ENCODE peak calls at places on chromosomes 6 and 20, in five cellular contexts. A is tibial nerve, Z is sigmoid colon, K is testis, O is left ventricle myocardium inferior. Q is an unnamed sample. For H3K27me3, the result is how much of the 10 kb centered on the place peaks cover.

GRCh38 chr20:40294175-40294574 is 394.9 kb downstream of the MAFB start:
- DNase-seq in A (peak), K (no peak), Z (no peak), O (no peak), Q (no peak)

GRCh38 chr6:142878407-142878806 is 66.6 kb downstream of the HIVEP2 start:
- DNase-seq in Z (no peak), A (no peak), O (no peak), K (no peak), Q (no peak)

GRCh38 chr6:30097902-30098606 is 14.8 kb downstream of the TRIM31 start:
- DNase-seq in O (no peak), K (no peak), A (no peak), Z (no peak), Q (no peak)

GRCh38 chr20:53527196-53527595 is 66.4 kb downstream of the ZNF217 start:
- DNase-seq in A (no peak), Z (no peak), K (no peak), O (no peak), Q (no peak)

GRCh38 chr20:63635431-63636141 is 8.7 kb upstream of the GMEB2 start:
- DNase-seq in K (no peak), Z (no peak), A (no peak), O (no peak), Q (no peak)

GRCh38 chr6:4125933-4126864 is 9.2 kb downstream of the ECI2 start:
- DNase-seq in K (no peak), A (peak), O (no peak), Z (no peak), Q (peak)

GRCh38 chr20:50163570-50164317 is 10.2 kb upstream of the PEDS1 start:
- DNase-seq in K (no peak), A (peak), Z (peak), O (peak), Q (no peak)

GRCh38 chr6:2765896-2766766 is 938 bp downstream of the WRNIP1 start:
- DNase-seq in Z (peak), K (peak), O (peak), A (no peak), Q (no peak)

GRCh38 chr6:150599199-150600002 is at the start of gene PLEKHG1:
- DNase-seq in A (peak), Z (peak), O (peak), K (peak), Q (no peak)

GRCh38 chr6:3341467-3341866 is 82.7 kb downstream of the PSMG4 start:
- DNase-seq in O (no peak), A (peak), Z (peak), K (no peak), Q (peak)

GRCh38 chr20:22106308-22106938 is 401.0 kb downstream of the PAX1 start:
- DNase-seq in O (no peak), K (peak), A (peak), Z (no peak), Q (no peak)

GRCh38 chr6:108365488-108365887 is 70.6 kb downstream of the AFG1L start:
- DNase-seq in A (no peak), Z (no peak), O (no peak), K (no peak), Q (no peak)

GRCh38 chr6:44265843-44266233 is 487 bp upstream of the NFKBIE start:
- DNase-seq in O (no peak), Z (no peak), K (no peak), A (no peak), Q (no peak)

GRCh38 chr6:125779924-125780539 is 10.7 kb upstream of the NCOA7 start:
- DNase-seq in O (peak), A (peak), Z (peak), K (peak), Q (peak)
- H3K4me3 ChIP-seq in O (peak), A (peak), Z (peak), K (peak), Q (peak)

GRCh38 chr20:61879694-61880093 is 186.0 kb downstream of the TAF4 start:
- DNase-seq in O (no peak), Z (no peak), K (no peak), A (no peak), Q (no peak)

GRCh38 chr20:61877776-61878477 is 187.8 kb downstream of the TAF4 start:
- DNase-seq in O (no peak), K (no peak), A (no peak), Z (no peak), Q (no peak)

GRCh38 chr20:61877331-61877730 is 188.3 kb downstream of the TAF4 start:
- DNase-seq in Z (no peak), A (no peak), K (no peak), O (no peak), Q (no peak)

GRCh38 chr20:61879303-61879620 is 186.4 kb downstream of the TAF4 start:
- DNase-seq in K (no peak), A (no peak), Z (no peak), O (no peak), Q (no peak)

DNA sequence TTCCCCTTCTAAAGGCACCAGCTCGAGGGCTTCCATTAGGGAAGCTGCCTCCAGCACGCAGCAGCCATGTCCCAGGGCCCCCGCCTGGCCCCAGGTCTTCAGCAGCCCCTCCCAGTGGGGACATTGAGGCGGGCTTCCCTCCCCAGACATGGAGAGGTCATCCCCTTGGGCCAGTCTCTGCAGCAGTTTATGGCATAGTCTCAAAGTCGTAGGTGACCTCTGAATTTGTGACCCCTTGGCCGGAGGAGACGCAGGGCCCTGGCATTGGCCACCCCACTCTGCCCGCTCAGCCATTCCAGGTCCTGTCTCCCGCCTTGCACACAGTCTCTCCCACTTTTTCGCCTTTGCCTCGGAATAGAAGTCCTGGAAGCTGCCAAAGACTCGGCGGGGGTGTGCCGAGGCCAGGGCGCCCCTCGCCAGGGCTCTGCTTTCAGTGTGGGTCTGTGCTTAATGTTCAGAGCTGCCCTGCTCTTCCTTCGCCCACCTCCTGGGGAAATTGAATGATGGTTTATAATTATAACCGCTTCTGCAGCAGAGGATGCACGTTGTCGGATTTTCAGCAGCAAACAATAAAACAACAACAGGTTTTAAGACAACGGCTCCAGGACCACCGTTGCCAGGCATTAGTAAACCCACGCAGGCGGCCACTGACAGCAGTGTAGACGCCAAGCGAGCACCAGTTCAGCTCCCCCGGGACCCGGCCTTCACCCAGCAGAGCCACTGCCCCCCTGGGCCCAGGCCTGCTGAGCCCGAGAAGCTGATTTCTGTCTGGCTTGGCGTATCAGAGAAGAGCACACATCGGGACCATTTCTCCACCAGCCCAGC is 187.0 kb downstream of the TAF4 start:
- DNase-seq in O (no peak), A (no peak), K (no peak), Z (no peak), Q (no peak)
- H3K27me3 ChIP-seq in O (half or more), A (under half), K (under half), Z (under half), Q (under half)

GRCh38 chr20:16974080-16974854 is 226.1 kb downstream of the OTOR start:
- DNase-seq in O (no peak), Z (no peak), K (no peak), A (no peak), Q (no peak)
- H3K4me3 ChIP-seq in O (no peak), Z (no peak), K (no peak), A (no peak), Q (no peak)

DNA sequence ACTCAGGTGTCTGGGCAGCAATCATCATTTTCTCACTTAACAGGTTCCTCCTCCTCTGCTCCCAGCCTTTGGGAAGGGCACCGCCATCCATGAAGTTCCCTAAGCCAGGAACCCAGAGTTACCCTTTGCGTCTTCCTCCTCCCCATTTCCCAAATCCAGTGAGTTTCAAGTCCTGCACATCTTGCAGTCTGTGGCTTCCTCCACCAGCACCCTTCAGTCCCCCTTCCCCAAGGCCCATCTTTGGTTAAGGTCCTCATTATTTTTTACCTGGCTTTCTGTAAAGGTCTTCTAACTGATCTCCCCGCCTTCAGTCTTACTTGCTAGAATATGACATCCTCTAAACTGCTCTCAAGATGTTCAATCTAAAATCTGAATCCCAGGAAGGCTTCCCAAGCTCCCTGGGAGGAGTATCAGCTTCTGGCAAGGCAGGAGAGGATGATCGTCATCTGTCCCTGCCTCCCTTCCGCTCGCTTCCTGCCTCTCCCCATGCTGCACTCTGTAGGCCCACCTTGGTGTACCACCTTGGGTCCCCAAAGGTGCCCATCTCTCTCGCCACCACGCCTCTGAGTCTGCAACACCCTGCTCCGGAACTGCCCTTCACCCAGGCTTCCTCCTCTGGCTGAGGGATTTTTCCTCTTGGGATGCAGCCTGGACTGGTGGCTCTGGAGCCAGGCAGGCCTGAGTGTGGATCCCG is 11.4 kb upstream of the DUSP22 start:
- DNase-seq in K (no peak), Z (no peak), O (no peak), A (peak), Q (no peak)
- H3K27me3 ChIP-seq in K (under half), Z (under half), O (under half), A (under half), Q (under half)

GRCh38 chr6:14915888-14916832 is 329.7 kb upstream of the JARID2 start:
- DNase-seq in A (no peak), Z (no peak), K (no peak), O (no peak), Q (no peak)

GRCh38 chr6:14906621-14907020 is 339.2 kb upstream of the JARID2 start:
- DNase-seq in O (no peak), A (no peak), K (no peak), Z (no peak), Q (no peak)

GRCh38 chr6:14912226-14912625 is 333.6 kb upstream of the JARID2 start:
- DNase-seq in O (no peak), A (no peak), K (peak), Z (no peak), Q (no peak)

GRCh38 chr6:14905201-14905600 is 340.7 kb upstream of the JARID2 start:
- DNase-seq in A (no peak), K (no peak), Z (no peak), O (no peak), Q (no peak)

GRCh38 chr6:14910692-14911547 is 334.9 kb upstream of the JARID2 start:
- DNase-seq in O (peak), A (peak), K (no peak), Z (peak), Q (no peak)
- H3K4me3 ChIP-seq in O (no peak), A (no peak), K (no peak), Z (no peak), Q (no peak)

Q was measured in BJ.